ENCODE peak calls at places on chromosomes 2 and 18, in four cellular contexts. N is pancreas, U is tibial nerve, A is HL-60. L is an unnamed sample.

GRCh38 chr2:31980674-31981356 is 30.0 kb downstream of the MEMO1 start:
- DNase-seq in N (no peak), U (no peak), A (peak), L (peak)

GRCh38 chr2:72889991-72890390 is 2.8 kb downstream of the SPR start:
- DNase-seq in N (no peak), U (no peak), A (no peak), L (no peak)

GRCh38 chr2:197434541-197435513 is at the start of gene SF3B1:
- DNase-seq in N (peak), U (peak), A (peak), L (peak)

GRCh38 chr2:168201211-168201610 is 46.2 kb downstream of the STK39 start:
- DNase-seq in N (no peak), U (no peak), A (no peak), L (no peak)

GRCh38 chr2:145740302-145740701 is 1220.4 kb upstream of the ZEB2 start:
- DNase-seq in N (no peak), U (no peak), A (no peak), L (peak)

GRCh38 chr2:156242874-156243273 is 89.6 kb downstream of the NR4A2 start:
- DNase-seq in N (no peak), U (no peak), A (no peak), L (peak)

GRCh38 chr2:162244559-162245031 is 1.4 kb upstream of the FAP start:
- DNase-seq in N (no peak), U (no peak), A (no peak), L (peak)

GRCh38 chr2:54627973-54628372 is 95.5 kb upstream of the EML6 start:
- DNase-seq in N (no peak), U (no peak), A (no peak), L (no peak)

GRCh38 chr2:37268111-37268510 is 36.7 kb downstream of the NDUFAF7 start:
- DNase-seq in N (no peak), U (no peak), A (no peak), L (no peak)

GRCh38 chr2:235270951-235271350 is 222.9 kb upstream of the AGAP1 start:
- DNase-seq in N (no peak), U (no peak), A (peak), L (peak)

GRCh38 chr18:10851824-10852225 is 297.5 kb downstream of the PIEZO2 start:
- DNase-seq in N (no peak), U (no peak), A (peak), L (peak)

GRCh38 chr2:31075936-31076590 is 62.2 kb downstream of the GALNT14 start:
- DNase-seq in N (no peak), U (no peak), A (no peak), L (peak)

GRCh38 chr2:170509460-170510193 is 205.5 kb upstream of the SP5 start:
- DNase-seq in N (no peak), U (no peak), A (no peak), L (no peak)

GRCh38 chr2:201402651-201403573 is 45.8 kb upstream of the FLACC1 start:
- DNase-seq in N (no peak), U (no peak), A (no peak), L (no peak)

GRCh38 chr2:48395658-48396057 is 134.3 kb upstream of the STON1 start:
- DNase-seq in N (no peak), U (no peak), A (peak), L (no peak)

GRCh38 chr2:170375192-170375591 is 197.2 kb downstream of the MYO3B start:
- DNase-seq in N (no peak), U (no peak), A (no peak), L (peak)

GRCh38 chr2:152363933-152364332 is 29.0 kb downstream of the FMNL2 start:
- DNase-seq in N (no peak), U (no peak), A (no peak), L (no peak)

GRCh38 chr2:209236369-209236768 is 187.5 kb upstream of the MAP2 start:
- DNase-seq in N (no peak), U (no peak), A (no peak), L (peak)

GRCh38 chr2:165617720-165618119 is 148.2 kb downstream of the CSRNP3 start:
- DNase-seq in N (no peak), U (no peak), A (no peak), L (peak)

GRCh38 chr2:27185331-27186026 is 26.4 kb upstream of the ATRAID start:
- DNase-seq in N (no peak), U (peak), A (peak), L (no peak)

GRCh38 chr2:119257198-119257597 is 33.6 kb downstream of the STEAP3 start:
- DNase-seq in N (no peak), U (no peak), A (no peak), L (no peak)

GRCh38 chr2:213229814-213230213 is 54.5 kb upstream of the SPAG16 start:
- DNase-seq in N (no peak), U (no peak), A (no peak), L (peak)

GRCh38 chr2:39583781-39584180 is 81.9 kb upstream of the TMEM178A start:
- DNase-seq in N (no peak), U (no peak), A (no peak), L (no peak)

GRCh38 chr2:174078275-174078674 is 113.1 kb upstream of the SP3 start:
- DNase-seq in N (no peak), U (no peak), A (no peak), L (no peak)

GRCh38 chr2:26088038-26088643 is 54.3 kb downstream of the RAB10 start:
- DNase-seq in N (no peak), U (no peak), A (no peak), L (peak)

GRCh38 chr2:150698016-150698661 is 210.7 kb upstream of the RND3 start:
- DNase-seq in N (no peak), U (peak), A (no peak), L (peak)

GRCh38 chr2:40962026-40962425 is 510.1 kb upstream of the SLC8A1 start:
- DNase-seq in N (no peak), U (peak), A (no peak), L (no peak)
- TF ChIP-seq CTCF in N (no peak), U (no peak), A (no peak), L (no peak)

GRCh38 chr2:149598014-149598395 is 10.4 kb upstream of the MMADHC start:
- DNase-seq in N (no peak), U (no peak), A (no peak), L (no peak)
- H3K4me3 ChIP-seq in N (no peak), U (peak), A (no peak), L (no peak)

DNA sequence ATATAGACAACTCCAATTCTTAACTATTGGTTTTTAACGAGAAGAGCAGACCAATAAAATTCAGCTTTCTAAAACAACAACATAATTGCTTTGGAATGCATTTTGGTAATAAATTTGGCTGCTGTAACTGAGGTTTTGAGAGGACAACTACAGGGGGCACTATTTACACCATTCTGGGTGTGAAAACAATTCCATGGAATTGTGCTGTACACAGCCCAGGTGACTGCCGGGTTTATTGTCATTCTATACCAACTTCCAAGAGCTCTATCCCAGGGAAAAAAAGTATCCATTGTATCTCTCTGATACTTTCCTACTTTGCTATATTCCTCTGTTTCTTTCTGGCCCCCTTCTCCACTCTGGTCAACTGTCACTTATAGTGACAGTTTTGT is 38.4 kb downstream of the IRS1 start:
- DNase-seq in N (no peak), U (no peak), A (no peak), L (no peak)
- TF ChIP-seq CTCF in N (no peak), U (no peak), A (no peak), L (no peak)

DNA sequence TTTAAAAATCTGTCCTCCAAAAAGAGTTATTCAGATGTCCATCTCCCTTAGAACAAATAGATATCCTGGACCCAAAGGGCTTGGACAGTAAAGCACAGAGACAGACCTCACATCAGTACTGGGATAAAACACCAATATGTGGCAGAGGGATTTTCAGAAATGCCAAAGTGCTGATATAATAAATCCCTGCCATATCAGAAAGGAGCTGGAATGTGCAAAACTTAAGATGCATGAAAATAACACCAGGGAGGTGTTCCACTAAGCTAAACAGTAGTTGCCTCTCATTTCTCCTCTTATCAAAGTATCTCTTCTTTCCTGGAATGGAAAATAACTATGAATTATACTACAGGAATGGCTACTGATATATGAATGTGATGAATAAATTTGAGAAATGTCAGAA is 13.2 kb downstream of the USP40 start:
- DNase-seq in N (no peak), U (no peak), A (no peak), L (no peak)
- H3K4me3 ChIP-seq in N (no peak), U (no peak), A (no peak), L (no peak)

DNA sequence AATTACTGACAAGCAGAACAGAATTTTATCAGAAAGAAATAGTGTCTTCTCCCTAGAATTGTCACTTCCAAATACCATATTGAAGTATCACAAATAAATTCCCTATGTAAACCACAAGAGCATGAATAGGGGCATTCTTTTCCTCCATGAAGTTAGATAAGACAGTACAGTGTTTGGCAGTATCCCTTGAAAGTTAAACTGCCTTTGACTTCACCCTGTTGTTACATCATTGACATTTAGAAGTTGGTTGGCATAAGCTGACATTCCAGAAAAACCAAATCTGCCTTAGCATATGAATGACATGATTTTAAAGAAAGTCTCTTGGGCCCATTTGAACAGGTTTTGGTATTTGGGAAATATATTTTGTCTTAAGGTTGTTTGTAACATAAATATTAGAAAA is 50.2 kb upstream of the OSR1 start:
- DNase-seq in N (no peak), U (no peak), A (no peak), L (no peak)
- TF ChIP-seq CTCF in N (no peak), U (no peak), A (no peak), L (no peak)

GRCh38 chr2:68388358-68388757 is 23.3 kb downstream of the PLEK start:
- DNase-seq in N (no peak), U (no peak), A (no peak), L (no peak)

GRCh38 chr2:68390114-68390513 is 25.0 kb downstream of the PLEK start:
- DNase-seq in N (no peak), U (no peak), A (no peak), L (no peak)

GRCh38 chr2:68387408-68388350 is 22.6 kb downstream of the PLEK start:
- DNase-seq in N (no peak), U (no peak), A (peak), L (no peak)

GRCh38 chr2:68390600-68390999 is 25.5 kb downstream of the PLEK start:
- DNase-seq in N (no peak), U (no peak), A (no peak), L (no peak)

GRCh38 chr2:68388772-68389171 is 23.7 kb downstream of the PLEK start:
- DNase-seq in N (no peak), U (no peak), A (peak), L (peak)
- H3K4me3 ChIP-seq in N (no peak), U (no peak), A (no peak), L (no peak)

GRCh38 chr2:216151313-216152030 is 42.3 kb downstream of the XRCC5 start:
- DNase-seq in N (no peak), U (no peak), A (no peak), L (no peak)
- TF ChIP-seq CTCF in N (no peak), U (no peak), A (no peak), L (peak)

L was measured in epithelial cell of esophagus.